ENCODE peak calls at places on chromosomes 5 and 9, in four cellular contexts. One of them, this sample, is unnamed.

GRCh38 chr9:27407491-27407890 is 110.5 kb upstream of the EQTN start:
- DNase-seq in fibroblast of lung: no peak
- DNase-seq in neural progenitor cell: no peak
- DNase-seq in IMR-90: no peak
- DNase-seq in this sample: no peak

GRCh38 chr5:155103164-155103563 is 89.6 kb downstream of the KIF4B start:
- DNase-seq in neural progenitor cell: no peak
- DNase-seq in IMR-90: peak
- DNase-seq in fibroblast of lung: peak
- DNase-seq in this sample: peak

GRCh38 chr9:109336409-109336808 is 15.6 kb upstream of the EPB41L4B start:
- DNase-seq in fibroblast of lung: no peak
- DNase-seq in neural progenitor cell: no peak
- DNase-seq in IMR-90: no peak
- DNase-seq in this sample: no peak

GRCh38 chr5:1701194-1701593 is 98.4 kb downstream of the MRPL36 start:
- DNase-seq in fibroblast of lung: no peak
- DNase-seq in IMR-90: no peak
- DNase-seq in neural progenitor cell: no peak
- DNase-seq in this sample: no peak

GRCh38 chr9:36132081-36132480 is 4.5 kb upstream of the GLIPR2 start:
- DNase-seq in neural progenitor cell: no peak
- DNase-seq in IMR-90: peak
- DNase-seq in fibroblast of lung: peak
- DNase-seq in this sample: peak

GRCh38 chr9:99092643-99093491 is 12.0 kb upstream of the TGFBR1 start:
- DNase-seq in fibroblast of lung: no peak
- DNase-seq in neural progenitor cell: no peak
- DNase-seq in IMR-90: no peak
- DNase-seq in this sample: no peak

GRCh38 chr9:68538200-68538599 is 2.5 kb downstream of the TMEM252 start:
- DNase-seq in neural progenitor cell: no peak
- DNase-seq in fibroblast of lung: no peak
- DNase-seq in IMR-90: peak
- DNase-seq in this sample: no peak

GRCh38 chr5:135814254-135814653 is 20.2 kb upstream of the SLC25A48 start:
- DNase-seq in IMR-90: no peak
- DNase-seq in neural progenitor cell: no peak
- DNase-seq in fibroblast of lung: no peak
- DNase-seq in this sample: no peak

GRCh38 chr9:88746029-88746743 is 211.2 kb downstream of the NXNL2 start:
- DNase-seq in IMR-90: peak
- DNase-seq in fibroblast of lung: peak
- DNase-seq in neural progenitor cell: no peak
- DNase-seq in this sample: peak

GRCh38 chr5:80399553-80400239 is 8.2 kb upstream of the ZFYVE16 start:
- DNase-seq in neural progenitor cell: no peak
- DNase-seq in fibroblast of lung: peak
- DNase-seq in IMR-90: peak
- DNase-seq in this sample: peak

GRCh38 chr9:20740929-20741582 is 57.0 kb downstream of the FOCAD start:
- DNase-seq in neural progenitor cell: no peak
- DNase-seq in IMR-90: no peak
- DNase-seq in fibroblast of lung: no peak
- DNase-seq in this sample: no peak

GRCh38 chr5:132764671-132765070 is 12.4 kb downstream of the SEPTIN8 start:
- DNase-seq in fibroblast of lung: no peak
- DNase-seq in IMR-90: no peak
- DNase-seq in neural progenitor cell: no peak
- DNase-seq in this sample: no peak

GRCh38 chr5:98334946-98335345 is 438.5 kb upstream of the RGMB start:
- DNase-seq in fibroblast of lung: no peak
- DNase-seq in IMR-90: no peak
- DNase-seq in neural progenitor cell: no peak
- DNase-seq in this sample: peak

GRCh38 chr5:134288610-134289009 is 62.7 kb upstream of the PPP2CA start:
- DNase-seq in IMR-90: no peak
- DNase-seq in neural progenitor cell: no peak
- DNase-seq in fibroblast of lung: no peak
- DNase-seq in this sample: no peak

GRCh38 chr9:121282309-121283071 is 14.5 kb downstream of the GSN start:
- DNase-seq in fibroblast of lung: peak
- DNase-seq in neural progenitor cell: no peak
- DNase-seq in IMR-90: peak
- DNase-seq in this sample: peak

GRCh38 chr5:162372265-162372664 is 304.7 kb downstream of the GABRG2 start:
- DNase-seq in neural progenitor cell: peak
- DNase-seq in IMR-90: no peak
- DNase-seq in fibroblast of lung: no peak
- DNase-seq in this sample: no peak

GRCh38 chr5:140342287-140342686 is 4.1 kb downstream of the HBEGF start:
- DNase-seq in fibroblast of lung: no peak
- DNase-seq in neural progenitor cell: no peak
- DNase-seq in IMR-90: no peak
- DNase-seq in this sample: no peak

GRCh38 chr9:84567776-84568175 is 101.8 kb upstream of the NTRK2 start:
- DNase-seq in neural progenitor cell: no peak
- DNase-seq in fibroblast of lung: no peak
- DNase-seq in IMR-90: no peak
- DNase-seq in this sample: no peak

GRCh38 chr9:136326777-136327312 is 494 bp upstream of the GPSM1 start:
- DNase-seq in fibroblast of lung: no peak
- DNase-seq in neural progenitor cell: no peak
- DNase-seq in IMR-90: no peak
- DNase-seq in this sample: no peak
- H3K4me3 ChIP-seq in fibroblast of lung: no peak
- H3K4me3 ChIP-seq in neural progenitor cell: peak
- H3K4me3 ChIP-seq in IMR-90: no peak
- H3K4me3 ChIP-seq in this sample: peak

DNA sequence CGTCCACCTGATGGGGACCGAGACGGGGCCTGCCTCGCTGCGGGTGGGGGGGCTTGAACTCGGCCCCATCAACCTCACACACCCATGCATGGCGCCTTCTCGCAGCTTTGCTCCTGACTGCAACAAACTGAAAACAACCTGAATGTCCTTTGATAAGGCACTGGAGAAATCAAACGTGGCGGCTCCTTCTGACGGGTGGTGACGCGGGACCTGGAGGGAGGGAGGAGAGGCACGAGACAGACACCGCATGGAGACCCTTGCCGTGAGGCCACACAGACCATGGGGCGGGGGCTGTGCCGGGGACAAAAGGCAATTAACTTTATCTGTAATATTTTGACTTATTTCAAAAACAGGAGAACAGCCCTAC is 48.6 kb downstream of the NACC2 start:
- DNase-seq in fibroblast of lung: no peak
- DNase-seq in IMR-90: no peak
- DNase-seq in neural progenitor cell: no peak
- DNase-seq in this sample: no peak
- TF ChIP-seq CTCF in fibroblast of lung: no peak
- TF ChIP-seq CTCF in IMR-90: no peak
- TF ChIP-seq CTCF in neural progenitor cell: no peak
- TF ChIP-seq CTCF in this sample: no peak

DNA sequence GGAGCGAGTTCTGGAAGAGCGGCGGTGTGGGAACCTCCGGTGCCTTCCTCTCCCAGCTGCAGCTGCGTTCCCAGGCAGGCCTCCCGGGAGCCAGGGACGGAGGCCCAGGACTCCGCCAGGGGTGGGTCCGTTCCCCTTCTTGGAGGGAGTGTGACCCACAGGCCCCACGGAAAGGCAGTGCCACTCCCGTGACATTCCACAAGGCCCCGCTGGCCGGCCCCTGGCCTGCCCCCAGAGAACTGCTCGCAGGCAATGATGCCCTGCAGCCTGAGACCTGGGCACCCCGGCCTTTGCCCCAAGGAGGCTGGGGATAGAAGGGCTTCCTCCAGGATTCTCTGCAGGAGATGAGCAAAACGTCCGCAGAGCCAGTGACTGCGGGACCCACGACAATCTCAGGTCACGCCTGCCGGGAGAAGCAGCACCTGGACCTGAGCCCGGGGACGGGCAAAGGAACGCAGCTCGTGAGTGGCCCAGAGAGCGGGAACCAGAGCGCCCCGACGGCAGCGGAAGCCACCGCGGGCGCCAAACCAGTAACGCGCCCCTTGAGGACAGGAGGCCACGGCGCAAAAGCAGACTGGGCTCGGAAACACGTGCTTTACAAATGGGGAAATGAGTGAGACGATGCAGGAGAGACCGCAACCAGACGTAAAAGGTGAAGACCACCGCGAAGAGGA is 9.3 kb downstream of the OBP2B start:
- DNase-seq in fibroblast of lung: no peak
- DNase-seq in IMR-90: no peak
- DNase-seq in neural progenitor cell: no peak
- DNase-seq in this sample: peak
- H3K4me3 ChIP-seq in fibroblast of lung: no peak
- H3K4me3 ChIP-seq in IMR-90: no peak
- H3K4me3 ChIP-seq in neural progenitor cell: no peak
- H3K4me3 ChIP-seq in this sample: peak

DNA sequence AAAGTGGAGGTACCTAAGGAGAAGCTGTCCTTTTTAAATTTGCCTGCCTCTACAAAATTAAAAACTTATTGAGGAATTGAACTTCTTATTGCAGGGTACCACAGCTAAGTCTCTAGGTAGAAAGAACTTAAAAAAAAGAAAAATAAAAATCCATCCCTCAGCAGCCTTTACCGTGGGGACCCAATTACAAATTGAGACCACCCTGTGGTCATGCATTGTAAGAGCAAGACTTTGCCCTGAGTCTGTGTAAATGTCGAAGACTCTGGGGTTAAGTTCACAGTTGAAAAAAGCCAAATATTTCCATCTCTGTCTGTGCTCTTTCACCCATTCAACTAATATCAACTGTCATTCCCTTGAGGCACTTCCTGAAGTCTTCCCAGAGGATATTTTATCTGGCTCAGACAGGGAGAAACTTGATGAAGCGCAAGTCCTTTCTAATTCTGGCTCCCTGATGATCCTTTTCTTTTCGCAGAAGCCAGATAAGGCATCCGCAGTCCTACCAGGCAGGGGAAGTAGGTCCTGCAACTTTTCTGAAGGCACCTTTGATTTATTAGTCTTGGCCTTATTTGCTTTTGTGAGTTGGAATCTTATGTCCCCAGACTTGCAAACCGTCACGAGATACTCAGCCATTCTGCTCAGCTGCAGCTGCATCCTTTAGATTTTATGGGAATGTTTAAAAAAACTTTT is 323.8 kb upstream of the WWC1 start:
- DNase-seq in neural progenitor cell: peak
- DNase-seq in fibroblast of lung: peak
- DNase-seq in IMR-90: no peak
- DNase-seq in this sample: peak
- TF ChIP-seq CTCF in neural progenitor cell: peak
- TF ChIP-seq CTCF in fibroblast of lung: no peak
- TF ChIP-seq CTCF in IMR-90: no peak
- TF ChIP-seq CTCF in this sample: peak

DNA sequence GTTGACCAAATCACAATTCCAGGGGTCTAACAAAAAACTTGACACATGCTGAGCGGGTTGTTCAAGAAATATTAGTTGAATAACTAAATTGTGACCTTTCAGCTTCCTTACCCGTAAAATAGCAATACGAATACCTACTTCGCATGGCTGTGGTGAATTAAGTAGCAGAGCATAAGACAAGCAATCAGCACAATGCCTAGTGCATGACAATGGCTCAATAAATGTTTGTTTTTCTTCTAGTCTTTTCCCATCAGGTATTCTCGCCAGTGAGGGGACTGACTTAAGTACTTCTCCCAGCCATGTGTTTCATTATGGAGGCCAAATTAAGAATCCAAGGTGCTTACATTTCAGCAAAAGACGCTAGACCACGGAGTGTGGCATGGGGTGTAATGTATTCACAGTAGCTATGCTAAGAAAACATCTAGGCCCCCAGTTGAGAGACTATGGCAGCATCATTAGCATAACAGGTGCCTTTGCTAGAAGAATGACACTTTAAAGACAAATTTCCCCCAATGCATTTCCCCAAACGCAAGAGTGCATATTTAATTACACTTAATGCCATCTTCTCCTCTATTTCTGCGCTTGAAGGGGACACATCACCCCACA is 145.9 kb downstream of the ASTN2 start:
- DNase-seq in IMR-90: no peak
- DNase-seq in neural progenitor cell: no peak
- DNase-seq in fibroblast of lung: no peak
- DNase-seq in this sample: no peak
- H3K4me3 ChIP-seq in IMR-90: no peak
- H3K4me3 ChIP-seq in neural progenitor cell: no peak
- H3K4me3 ChIP-seq in fibroblast of lung: no peak
- H3K4me3 ChIP-seq in this sample: no peak

DNA sequence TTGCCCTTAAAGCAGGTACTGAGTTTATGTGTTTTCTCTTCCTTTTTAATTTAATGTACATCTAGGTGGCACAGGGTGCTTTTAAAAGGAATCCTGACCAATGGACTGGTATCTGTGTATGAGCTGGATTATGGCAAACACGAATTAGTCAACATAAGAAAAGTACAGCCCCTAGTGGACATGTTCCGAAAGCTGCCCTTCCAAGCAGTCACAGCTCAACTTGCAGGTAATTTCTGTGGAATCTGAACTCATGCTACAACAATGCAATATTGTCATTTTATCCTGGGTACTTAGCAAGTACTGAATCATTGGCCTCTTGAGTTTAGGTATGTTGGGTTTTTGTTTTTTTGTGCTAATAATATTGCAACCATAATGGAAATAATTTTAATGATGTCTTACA is 14.4 kb upstream of the TMOD1 start:
- DNase-seq in fibroblast of lung: peak
- DNase-seq in IMR-90: peak
- DNase-seq in neural progenitor cell: no peak
- DNase-seq in this sample: no peak
- TF ChIP-seq CTCF in fibroblast of lung: no peak
- TF ChIP-seq CTCF in IMR-90: peak
- TF ChIP-seq CTCF in neural progenitor cell: peak
- TF ChIP-seq CTCF in this sample: peak

DNA sequence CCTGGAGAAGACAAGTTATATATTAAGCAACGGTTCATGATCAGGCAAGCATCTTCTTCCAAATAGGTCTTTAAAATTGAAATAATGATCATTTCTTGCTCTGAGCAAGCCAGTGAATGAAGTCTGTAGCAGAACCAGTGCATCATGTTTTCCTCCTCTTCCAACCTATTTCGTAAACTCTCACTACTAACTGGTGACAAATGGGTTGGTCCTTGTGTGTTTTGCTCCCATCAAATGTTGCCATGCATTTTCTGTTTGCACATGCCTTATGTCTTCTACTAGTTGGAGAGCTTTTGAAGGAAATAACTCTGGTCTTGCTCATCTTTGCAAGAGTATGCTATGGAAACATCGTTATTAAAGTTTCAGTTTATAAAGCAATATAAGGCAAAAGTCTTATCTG is 37.2 kb upstream of the SPDL1 start:
- DNase-seq in IMR-90: no peak
- DNase-seq in fibroblast of lung: no peak
- DNase-seq in neural progenitor cell: no peak
- DNase-seq in this sample: peak
- H3K4me3 ChIP-seq in IMR-90: no peak
- H3K4me3 ChIP-seq in fibroblast of lung: no peak
- H3K4me3 ChIP-seq in neural progenitor cell: no peak
- H3K4me3 ChIP-seq in this sample: no peak

DNA sequence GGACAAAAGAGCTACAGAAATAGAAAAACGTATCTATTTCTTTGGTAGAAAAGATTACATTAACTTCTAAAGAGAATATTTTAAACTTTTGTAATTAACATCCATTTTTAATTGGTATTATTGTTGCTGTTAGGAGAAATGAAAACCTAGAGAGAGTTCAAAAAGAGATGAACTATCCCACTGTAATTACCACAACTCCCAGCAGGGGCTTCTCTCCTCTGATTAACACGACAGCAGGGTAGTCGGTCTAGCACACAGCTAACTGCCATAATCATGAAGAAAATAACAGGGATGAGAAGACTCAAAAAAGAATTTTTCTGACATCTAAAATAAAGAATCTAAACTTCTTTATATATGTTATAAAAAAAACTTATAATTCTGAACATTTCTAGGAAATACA is 86.2 kb upstream of the CDH9 start:
- DNase-seq in IMR-90: peak
- DNase-seq in fibroblast of lung: no peak
- DNase-seq in neural progenitor cell: peak
- DNase-seq in this sample: peak
- TF ChIP-seq CTCF in IMR-90: peak
- TF ChIP-seq CTCF in fibroblast of lung: no peak
- TF ChIP-seq CTCF in neural progenitor cell: peak
- TF ChIP-seq CTCF in this sample: peak

This sample was measured in AG10803.